ENCODE peak calls at places on chromosome 15, in seven cellular contexts. One of them, this sample, is unnamed.

GRCh38 chr15:74433592-74434259 is at the start of gene SEMA7A:
- DNase-seq in upper lobe of right lung: peak; percentile 92
- DNase-seq in psoas muscle: peak; percentile 83
- DNase-seq in IMR-90: peak; percentile 71
- DNase-seq in colonic mucosa: peak; percentile 76
- DNase-seq in fibroblast of villous mesenchyme: peak; percentile 70
- DNase-seq in tibial artery: peak; percentile 89
- DNase-seq in this sample: peak; percentile 84

GRCh38 chr15:45891766-45892165 is 256.9 kb downstream of the SQOR start:
- DNase-seq in colonic mucosa: no peak
- DNase-seq in upper lobe of right lung: no peak
- DNase-seq in IMR-90: no peak
- DNase-seq in tibial artery: peak; percentile 72
- DNase-seq in fibroblast of villous mesenchyme: peak; percentile 2
- DNase-seq in psoas muscle: no peak
- DNase-seq in this sample: peak; percentile 17

GRCh38 chr15:77855871-77856270 is 221.6 kb downstream of the TBC1D2B start:
- DNase-seq in psoas muscle: no peak
- DNase-seq in IMR-90: no peak
- DNase-seq in fibroblast of villous mesenchyme: no peak
- DNase-seq in colonic mucosa: no peak
- DNase-seq in tibial artery: no peak
- DNase-seq in upper lobe of right lung: no peak
- DNase-seq in this sample: no peak

GRCh38 chr15:73851679-73852078 is 21.7 kb upstream of the TBC1D21 start:
- DNase-seq in tibial artery: no peak
- DNase-seq in psoas muscle: no peak
- DNase-seq in fibroblast of villous mesenchyme: peak; percentile 66
- DNase-seq in IMR-90: peak; percentile 64
- DNase-seq in upper lobe of right lung: no peak
- DNase-seq in colonic mucosa: peak; percentile 28
- DNase-seq in this sample: peak; percentile 12

GRCh38 chr15:93467327-93467726 is 378.3 kb upstream of the RGMA start:
- DNase-seq in psoas muscle: peak; percentile 87
- DNase-seq in IMR-90: no peak
- DNase-seq in tibial artery: peak; percentile 83
- DNase-seq in upper lobe of right lung: no peak
- DNase-seq in colonic mucosa: peak; percentile 24
- DNase-seq in fibroblast of villous mesenchyme: no peak
- DNase-seq in this sample: peak; percentile 20

GRCh38 chr15:98873441-98874218 is 134.0 kb downstream of the PGPEP1L start:
- DNase-seq in tibial artery: no peak
- DNase-seq in IMR-90: peak; percentile 83
- DNase-seq in fibroblast of villous mesenchyme: peak; percentile 90
- DNase-seq in psoas muscle: no peak
- DNase-seq in upper lobe of right lung: no peak
- DNase-seq in colonic mucosa: no peak
- DNase-seq in this sample: no peak

GRCh38 chr15:40914013-40914412 is 15.1 kb upstream of the DLL4 start:
- DNase-seq in psoas muscle: no peak
- DNase-seq in upper lobe of right lung: no peak
- DNase-seq in fibroblast of villous mesenchyme: no peak
- DNase-seq in IMR-90: no peak
- DNase-seq in colonic mucosa: no peak
- DNase-seq in tibial artery: no peak
- DNase-seq in this sample: no peak

GRCh38 chr15:68816795-68817303 is 3.8 kb downstream of the ANP32A start:
- DNase-seq in upper lobe of right lung: no peak
- DNase-seq in psoas muscle: no peak
- DNase-seq in IMR-90: no peak
- DNase-seq in fibroblast of villous mesenchyme: peak; percentile 38
- DNase-seq in tibial artery: no peak
- DNase-seq in colonic mucosa: peak; percentile 60
- DNase-seq in this sample: peak; percentile 55

GRCh38 chr15:67322481-67322880 is 67.9 kb downstream of the IQCH start:
- DNase-seq in psoas muscle: no peak
- DNase-seq in colonic mucosa: no peak
- DNase-seq in fibroblast of villous mesenchyme: no peak
- DNase-seq in tibial artery: no peak
- DNase-seq in IMR-90: peak; percentile 56
- DNase-seq in upper lobe of right lung: no peak
- DNase-seq in this sample: no peak

GRCh38 chr15:33309602-33310276 is 1.0 kb upstream of the RYR3 start:
- DNase-seq in colonic mucosa: peak; percentile 20
- DNase-seq in upper lobe of right lung: no peak
- DNase-seq in IMR-90: no peak
- DNase-seq in psoas muscle: peak; percentile 33
- DNase-seq in tibial artery: peak; percentile 77
- DNase-seq in fibroblast of villous mesenchyme: no peak
- DNase-seq in this sample: no peak

GRCh38 chr15:92438471-92438870 is 44.8 kb downstream of the ST8SIA2 start:
- DNase-seq in fibroblast of villous mesenchyme: no peak
- DNase-seq in psoas muscle: no peak
- DNase-seq in tibial artery: no peak
- DNase-seq in IMR-90: no peak
- DNase-seq in colonic mucosa: no peak
- DNase-seq in upper lobe of right lung: no peak
- DNase-seq in this sample: no peak

GRCh38 chr15:42581272-42581730 is 5.9 kb downstream of the STARD9 start:
- DNase-seq in upper lobe of right lung: peak; percentile 94
- DNase-seq in psoas muscle: peak; percentile 86
- DNase-seq in IMR-90: peak; percentile 68
- DNase-seq in tibial artery: peak; percentile 94
- DNase-seq in fibroblast of villous mesenchyme: peak; percentile 75
- DNase-seq in colonic mucosa: peak; percentile 87
- DNase-seq in this sample: peak; percentile 88

DNA sequence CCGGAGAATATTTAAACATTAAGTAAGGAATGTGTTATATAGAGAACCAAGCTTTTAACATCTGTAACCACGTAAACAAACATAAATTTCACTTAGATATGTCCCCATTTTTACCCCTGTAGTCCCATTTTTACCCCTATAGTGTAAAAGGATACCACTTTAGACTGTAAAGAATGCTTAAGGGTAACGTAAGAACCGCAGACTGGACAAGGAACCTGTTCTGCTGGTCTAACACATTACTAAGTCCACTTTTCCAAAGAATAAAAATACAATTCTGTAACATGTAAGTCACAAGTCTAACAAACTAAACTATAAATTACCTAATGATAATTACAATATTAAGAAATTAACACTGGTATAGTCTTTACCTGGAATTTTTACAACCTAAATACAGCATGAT is 2.9 kb downstream of the SLC12A6 start:
- DNase-seq in psoas muscle: no peak
- DNase-seq in fibroblast of villous mesenchyme: no peak
- DNase-seq in IMR-90: no peak
- DNase-seq in upper lobe of right lung: no peak
- DNase-seq in colonic mucosa: no peak
- DNase-seq in tibial artery: no peak
- DNase-seq in this sample: no peak
- H3K4me3 ChIP-seq in psoas muscle: peak overlapping the region; percentile 78
- H3K4me3 ChIP-seq in fibroblast of villous mesenchyme: no peak overlapping the region
- H3K4me3 ChIP-seq in IMR-90: no peak overlapping the region
- H3K4me3 ChIP-seq in upper lobe of right lung: peak overlapping the region; percentile 73
- H3K4me3 ChIP-seq in colonic mucosa: no peak overlapping the region
- H3K4me3 ChIP-seq in tibial artery: no peak overlapping the region
- H3K4me3 ChIP-seq in this sample: no peak overlapping the region

GRCh38 chr15:57594479-57594878 is 2.8 kb downstream of the MYZAP start:
- DNase-seq in IMR-90: no peak
- DNase-seq in fibroblast of villous mesenchyme: no peak
- DNase-seq in tibial artery: no peak
- DNase-seq in upper lobe of right lung: no peak
- DNase-seq in psoas muscle: no peak
- DNase-seq in colonic mucosa: no peak
- DNase-seq in this sample: no peak

GRCh38 chr15:57592426-57592825 is 722 bp downstream of the MYZAP start:
- DNase-seq in upper lobe of right lung: no peak
- DNase-seq in IMR-90: no peak
- DNase-seq in tibial artery: no peak
- DNase-seq in psoas muscle: no peak
- DNase-seq in fibroblast of villous mesenchyme: no peak
- DNase-seq in colonic mucosa: no peak
- DNase-seq in this sample: no peak

GRCh38 chr15:57591822-57592367 is at the start of gene MYZAP:
- DNase-seq in upper lobe of right lung: peak; percentile 80
- DNase-seq in IMR-90: no peak
- DNase-seq in psoas muscle: peak; percentile 61
- DNase-seq in tibial artery: peak; percentile 73
- DNase-seq in colonic mucosa: peak; percentile 83
- DNase-seq in fibroblast of villous mesenchyme: peak; percentile 10
- DNase-seq in this sample: peak; percentile 82

GRCh38 chr15:57591237-57591821 is 375 bp upstream of the MYZAP start:
- DNase-seq in psoas muscle: no peak
- DNase-seq in IMR-90: no peak
- DNase-seq in tibial artery: no peak
- DNase-seq in fibroblast of villous mesenchyme: no peak
- DNase-seq in colonic mucosa: no peak
- DNase-seq in upper lobe of right lung: no peak
- DNase-seq in this sample: no peak

GRCh38 chr15:57592836-57593420 is 1.2 kb downstream of the MYZAP start:
- DNase-seq in fibroblast of villous mesenchyme: no peak
- DNase-seq in colonic mucosa: no peak
- DNase-seq in tibial artery: no peak
- DNase-seq in psoas muscle: no peak
- DNase-seq in IMR-90: no peak
- DNase-seq in upper lobe of right lung: no peak
- DNase-seq in this sample: no peak
- H3K4me3 ChIP-seq in fibroblast of villous mesenchyme: no peak overlapping the region
- H3K4me3 ChIP-seq in colonic mucosa: peak overlapping the region; percentile 59
- H3K4me3 ChIP-seq in tibial artery: no peak overlapping the region
- H3K4me3 ChIP-seq in psoas muscle: peak overlapping the region; percentile 74
- H3K4me3 ChIP-seq in IMR-90: no peak overlapping the region
- H3K4me3 ChIP-seq in upper lobe of right lung: peak overlapping the region; percentile 59
- H3K4me3 ChIP-seq in this sample: peak overlapping the region; percentile 70

GRCh38 chr15:49847436-49847835 is 226.6 kb downstream of the DTWD1 start:
- DNase-seq in upper lobe of right lung: no peak
- DNase-seq in psoas muscle: no peak
- DNase-seq in fibroblast of villous mesenchyme: peak; percentile 46
- DNase-seq in IMR-90: no peak
- DNase-seq in tibial artery: no peak
- DNase-seq in colonic mucosa: no peak
- DNase-seq in this sample: no peak

GRCh38 chr15:49843725-49844124 is 222.9 kb downstream of the DTWD1 start:
- DNase-seq in upper lobe of right lung: no peak
- DNase-seq in fibroblast of villous mesenchyme: no peak
- DNase-seq in psoas muscle: no peak
- DNase-seq in IMR-90: no peak
- DNase-seq in tibial artery: no peak
- DNase-seq in colonic mucosa: peak; percentile 33
- DNase-seq in this sample: no peak

GRCh38 chr15:49842331-49842730 is 221.5 kb downstream of the DTWD1 start:
- DNase-seq in fibroblast of villous mesenchyme: no peak
- DNase-seq in psoas muscle: no peak
- DNase-seq in colonic mucosa: no peak
- DNase-seq in tibial artery: no peak
- DNase-seq in IMR-90: no peak
- DNase-seq in upper lobe of right lung: no peak
- DNase-seq in this sample: no peak

GRCh38 chr15:49847937-49848823 is 227.3 kb downstream of the DTWD1 start:
- DNase-seq in tibial artery: no peak
- DNase-seq in colonic mucosa: no peak
- DNase-seq in IMR-90: peak; percentile 99
- DNase-seq in fibroblast of villous mesenchyme: peak; percentile 97
- DNase-seq in upper lobe of right lung: no peak
- DNase-seq in psoas muscle: no peak
- DNase-seq in this sample: no peak

DNA sequence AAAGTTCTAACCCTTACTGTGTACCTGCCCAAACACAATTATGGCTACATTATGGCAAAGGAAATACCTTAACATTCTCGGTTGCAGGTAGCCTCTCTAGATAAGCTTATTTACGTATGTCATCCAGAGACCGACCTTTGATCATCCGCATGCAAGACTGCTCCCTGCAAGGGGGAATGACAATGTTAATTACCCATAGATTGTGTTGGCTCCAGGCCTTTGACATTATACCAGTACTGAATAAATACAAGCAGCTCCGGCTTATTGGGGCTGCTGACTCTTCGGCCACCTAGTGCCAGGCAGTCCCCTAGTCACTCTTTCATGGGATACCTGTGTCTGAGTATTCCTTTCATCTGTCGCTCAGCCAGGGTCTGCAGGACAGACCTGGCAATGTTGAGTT is 223.5 kb downstream of the DTWD1 start:
- DNase-seq in upper lobe of right lung: no peak
- DNase-seq in tibial artery: no peak
- DNase-seq in IMR-90: no peak
- DNase-seq in colonic mucosa: peak; percentile 75
- DNase-seq in psoas muscle: no peak
- DNase-seq in fibroblast of villous mesenchyme: no peak
- DNase-seq in this sample: peak; percentile 63
- H3K4me3 ChIP-seq in upper lobe of right lung: no peak overlapping the region
- H3K4me3 ChIP-seq in tibial artery: no peak overlapping the region
- H3K4me3 ChIP-seq in IMR-90: no peak overlapping the region
- H3K4me3 ChIP-seq in colonic mucosa: no peak overlapping the region
- H3K4me3 ChIP-seq in psoas muscle: no peak overlapping the region
- H3K4me3 ChIP-seq in fibroblast of villous mesenchyme: no peak overlapping the region
- H3K4me3 ChIP-seq in this sample: no peak overlapping the region

DNA sequence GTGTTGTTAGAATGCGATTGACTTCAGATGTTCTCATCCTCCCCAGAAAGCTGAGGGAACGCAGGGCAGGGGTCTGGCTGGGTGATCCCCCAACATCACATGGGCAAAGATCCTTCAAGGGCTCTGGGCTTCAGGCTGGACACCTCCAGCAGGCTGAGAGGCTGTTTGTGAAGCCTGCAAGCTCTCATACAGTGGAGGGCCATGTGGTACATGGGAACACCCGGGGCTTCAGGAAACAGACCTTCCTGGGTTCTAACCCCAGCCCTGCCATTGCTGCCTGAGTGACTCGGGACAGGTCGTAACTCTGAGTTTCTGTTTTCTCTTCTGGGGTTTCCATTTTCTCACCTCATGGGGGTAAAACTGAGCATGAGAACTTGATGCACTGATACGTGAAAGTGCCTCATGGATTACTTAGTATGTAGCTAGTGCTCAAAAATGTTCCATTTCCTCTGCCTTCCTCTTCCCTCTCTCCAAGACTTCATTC is 81.2 kb downstream of the TLE3 start:
- DNase-seq in tibial artery: no peak
- DNase-seq in colonic mucosa: no peak
- DNase-seq in fibroblast of villous mesenchyme: no peak
- DNase-seq in upper lobe of right lung: no peak
- DNase-seq in IMR-90: no peak
- DNase-seq in psoas muscle: no peak
- DNase-seq in this sample: peak; percentile 38
- H3K4me3 ChIP-seq in tibial artery: no peak overlapping the region
- H3K4me3 ChIP-seq in colonic mucosa: no peak overlapping the region
- H3K4me3 ChIP-seq in fibroblast of villous mesenchyme: no peak overlapping the region
- H3K4me3 ChIP-seq in upper lobe of right lung: no peak overlapping the region
- H3K4me3 ChIP-seq in IMR-90: no peak overlapping the region
- H3K4me3 ChIP-seq in psoas muscle: no peak overlapping the region
- H3K4me3 ChIP-seq in this sample: no peak overlapping the region

DNA sequence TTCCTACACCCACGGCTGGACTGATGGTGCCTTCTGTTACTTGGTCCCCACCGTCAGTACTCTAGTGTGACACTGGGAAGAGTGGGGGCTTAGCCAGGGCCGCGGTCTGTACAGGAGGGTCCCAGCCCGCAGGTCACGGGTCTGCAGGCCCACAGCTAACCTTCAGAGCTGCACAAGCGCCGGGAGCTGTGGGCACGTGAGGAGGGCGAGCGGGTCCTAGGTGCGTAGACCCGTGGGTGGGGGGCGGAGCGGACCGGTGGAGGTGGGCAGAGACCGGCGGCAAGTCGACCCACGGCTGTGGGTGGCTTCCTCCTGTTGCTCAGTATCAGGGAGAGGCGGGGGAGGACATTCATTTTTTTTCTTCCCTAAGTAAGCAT is 1.2 kb downstream of the TNFAIP8L3 start:
- DNase-seq in fibroblast of villous mesenchyme: no peak
- DNase-seq in IMR-90: no peak
- DNase-seq in colonic mucosa: no peak
- DNase-seq in tibial artery: no peak
- DNase-seq in upper lobe of right lung: no peak
- DNase-seq in psoas muscle: no peak
- DNase-seq in this sample: no peak
- H3K4me3 ChIP-seq in fibroblast of villous mesenchyme: no peak overlapping the region
- H3K4me3 ChIP-seq in IMR-90: no peak overlapping the region
- H3K4me3 ChIP-seq in colonic mucosa: peak overlapping the region; percentile 45
- H3K4me3 ChIP-seq in tibial artery: peak overlapping the region; percentile 92
- H3K4me3 ChIP-seq in upper lobe of right lung: peak overlapping the region; percentile 60
- H3K4me3 ChIP-seq in psoas muscle: peak overlapping the region; percentile 66
- H3K4me3 ChIP-seq in this sample: peak overlapping the region; percentile 62

This sample was measured in transverse colon.